ENCODE peak calls at places on chromosomes 13 and 19, in five cellular contexts. D is A549, J is aorta, T is tibial nerve, P is GM23338. H is an unnamed sample.

GRCh38 chr13:59364508-59365187 is 799.1 kb downstream of the DIAPH3 start:
- DNase-seq in P (peak), T (no peak), J (no peak), D (peak), H (no peak)

GRCh38 chr19:39941615-39942507 is 7.4 kb upstream of the FCGBP start:
- DNase-seq in T (no peak), J (no peak), P (no peak), D (no peak), H (peak)

GRCh38 chr19:5141278-5141925 is 172.5 kb downstream of the KDM4B start:
- DNase-seq in P (no peak), J (peak), T (no peak), D (no peak), H (no peak)

GRCh38 chr13:51584731-51585191 is 499 bp downstream of the WDFY2 start:
- DNase-seq in D (peak), J (peak), T (peak), P (peak), H (peak)

GRCh38 chr13:109762791-109763190 is 23.6 kb downstream of the IRS2 start:
- DNase-seq in J (no peak), D (no peak), P (no peak), T (no peak), H (no peak)

GRCh38 chr13:50617134-50617721 is 226.3 kb downstream of the DLEU7 start:
- DNase-seq in P (no peak), D (peak), J (no peak), T (no peak), H (no peak)

GRCh38 chr19:13913352-13913751 is 7.4 kb downstream of the CC2D1A start:
- DNase-seq in D (no peak), T (no peak), J (no peak), P (no peak), H (no peak)

GRCh38 chr19:41933131-41933458 is 4.8 kb upstream of the ERFL start:
- DNase-seq in T (no peak), P (no peak), D (no peak), J (no peak), H (no peak)

GRCh38 chr13:45119469-45119989 is 781 bp upstream of the GTF2F2 start:
- DNase-seq in T (no peak), J (no peak), P (no peak), D (no peak), H (no peak)

GRCh38 chr19:13839938-13840750 is 36.8 kb upstream of the NANOS3 start:
- DNase-seq in J (peak), P (no peak), T (no peak), D (peak), H (peak)

GRCh38 chr19:34254552-34255432 is at the start of gene GARRE1:
- DNase-seq in D (peak), J (no peak), T (peak), P (peak), H (peak)

GRCh38 chr13:71704650-71705049 is 162.4 kb downstream of the DACH1 start:
- DNase-seq in T (no peak), J (no peak), P (no peak), D (no peak), H (no peak)

GRCh38 chr13:79995334-79995733 is 345.6 kb downstream of the SPRY2 start:
- DNase-seq in J (no peak), D (no peak), T (no peak), P (no peak), H (no peak)

GRCh38 chr13:113820813-113821651 is 42.8 kb downstream of the GAS6 start:
- DNase-seq in D (peak), P (no peak), J (peak), T (peak), H (no peak)

GRCh38 chr13:52187029-52187423 is 27.6 kb upstream of the NEK3 start:
- DNase-seq in T (no peak), P (no peak), J (no peak), D (no peak), H (no peak)

GRCh38 chr13:21668665-21669599 is 1.9 kb upstream of the FGF9 start:
- DNase-seq in P (peak), D (no peak), T (no peak), J (no peak), H (no peak)

GRCh38 chr19:11191273-11191755 is 6.0 kb downstream of the KANK2 start:
- DNase-seq in P (peak), D (peak), T (peak), J (peak), H (peak)

GRCh38 chr19:18741566-18742121 is 49.5 kb downstream of the COMP start:
- DNase-seq in P (no peak), J (no peak), D (no peak), T (no peak), H (peak)

GRCh38 chr19:41916033-41916424 is 12.2 kb downstream of the ERFL start:
- DNase-seq in T (no peak), P (no peak), D (no peak), J (no peak), H (no peak)

GRCh38 chr19:35211545-35212230 is 16.9 kb downstream of the FAM187B start:
- DNase-seq in P (no peak), D (no peak), J (peak), T (peak), H (peak)

GRCh38 chr13:29049524-29049923 is 229.4 kb downstream of the MTUS2 start:
- DNase-seq in P (no peak), J (no peak), T (no peak), D (no peak), H (no peak)

GRCh38 chr19:8085606-8086464 is 33.3 kb downstream of the CCL25 start:
- DNase-seq in D (peak), P (no peak), J (no peak), T (no peak), H (no peak)

GRCh38 chr13:102089177-102089576 is 312.7 kb downstream of the FGF14 start:
- DNase-seq in T (no peak), D (no peak), J (no peak), P (no peak), H (no peak)

GRCh38 chr19:8194528-8195275 is 14.5 kb upstream of the CERS4 start:
- DNase-seq in P (no peak), D (no peak), T (no peak), J (peak), H (peak)

GRCh38 chr19:30968841-30969399 is 380.3 kb downstream of the TSHZ3 start:
- DNase-seq in T (no peak), J (no peak), P (no peak), D (no peak), H (no peak)

GRCh38 chr19:39705578-39706188 is 1.4 kb downstream of the LGALS14 start:
- DNase-seq in J (no peak), T (no peak), P (no peak), D (no peak), H (no peak)

GRCh38 chr13:62357887-62358645 is 942.4 kb upstream of the PCDH20 start:
- DNase-seq in P (peak), D (peak), J (no peak), T (no peak), H (no peak)

GRCh38 chr19:33302974-33303790 is 848 bp upstream of the CEBPA start:
- DNase-seq in J (peak), P (peak), T (no peak), D (peak), H (peak)

GRCh38 chr13:99442273-99442895 is 58.9 kb upstream of the TM9SF2 start:
- DNase-seq in J (no peak), P (peak), T (no peak), D (peak), H (peak)

GRCh38 chr19:13281567-13282291 is 131.5 kb downstream of the IER2 start:
- DNase-seq in J (no peak), D (no peak), T (no peak), P (peak), H (no peak)

GRCh38 chr19:46192990-46193650 is 36.4 kb upstream of the IGFL1 start:
- DNase-seq in J (no peak), T (no peak), D (peak), P (no peak), H (no peak)

GRCh38 chr13:87680298-87680697 is 9.1 kb downstream of the SLITRK5 start:
- DNase-seq in P (no peak), J (no peak), T (no peak), D (peak), H (no peak)

GRCh38 chr19:28213476-28214082 is 999.4 kb downstream of the UQCRFS1 start:
- DNase-seq in P (peak), J (no peak), T (no peak), D (peak), H (no peak)

GRCh38 chr13:34462843-34463242 is 479.2 kb upstream of the NBEA start:
- DNase-seq in D (peak), T (no peak), J (no peak), P (no peak), H (peak)

GRCh38 chr13:62799931-62800436 is 1384.3 kb upstream of the PCDH20 start:
- DNase-seq in J (no peak), D (no peak), P (no peak), T (no peak), H (no peak)

GRCh38 chr19:3095375-3096191 is 1.4 kb downstream of the GNA11 start:
- DNase-seq in P (peak), J (no peak), D (no peak), T (no peak), H (no peak)

GRCh38 chr13:114282143-114282685 is 813 bp downstream of the UPF3A start:
- DNase-seq in D (peak), T (no peak), P (peak), J (peak), H (peak)

GRCh38 chr19:30620354-30620753 is 248.2 kb downstream of the ZNF536 start:
- DNase-seq in J (no peak), P (no peak), T (no peak), D (no peak), H (no peak)

GRCh38 chr19:38676878-38677646 is 29.6 kb downstream of the ACTN4 start:
- DNase-seq in P (no peak), D (no peak), J (peak), T (no peak), H (no peak)

GRCh38 chr19:38679839-38680238 is 32.4 kb downstream of the ACTN4 start:
- DNase-seq in J (no peak), P (no peak), D (peak), T (no peak), H (no peak)

GRCh38 chr19:38676023-38676877 is 28.8 kb downstream of the ACTN4 start:
- DNase-seq in J (peak), P (no peak), D (no peak), T (no peak), H (no peak)

GRCh38 chr19:38678217-38678890 is 30.9 kb downstream of the ACTN4 start:
- DNase-seq in J (peak), T (no peak), D (no peak), P (no peak), H (no peak)

GRCh38 chr19:38678891-38679494 is 31.5 kb downstream of the ACTN4 start:
- DNase-seq in T (no peak), D (no peak), J (no peak), P (no peak), H (no peak)
- H3K27ac ChIP-seq in T (peak), D (peak), J (peak), P (peak), H (no peak)

GRCh38 chr19:16764793-16765433 is 45.3 kb downstream of the NWD1 start:
- DNase-seq in P (no peak), D (no peak), T (no peak), J (no peak), H (no peak)
- H3K27ac ChIP-seq in P (no peak), D (no peak), T (no peak), J (no peak), H (no peak)

GRCh38 chr13:91960947-91961346 is 562.5 kb downstream of the GPC5 start:
- DNase-seq in D (no peak), T (no peak), J (no peak), P (no peak), H (no peak)

GRCh38 chr13:91950803-91951202 is 552.4 kb downstream of the GPC5 start:
- DNase-seq in D (no peak), P (no peak), T (no peak), J (no peak), H (no peak)

GRCh38 chr13:91955546-91956355 is 557.3 kb downstream of the GPC5 start:
- DNase-seq in J (no peak), T (no peak), D (no peak), P (peak), H (no peak)
- H3K27ac ChIP-seq in J (no peak), T (no peak), D (no peak), P (no peak), H (no peak)

GRCh38 chr13:72890546-72890945 is 108.6 kb downstream of the PIBF1 start:
- DNase-seq in D (no peak), J (no peak), T (no peak), P (no peak), H (no peak)
- H3K27ac ChIP-seq in D (no peak), J (no peak), T (no peak), P (no peak), H (no peak)

H was measured in stomach.